ENCODE peak calls at places on chromosomes 4 and X, in seven cellular contexts. P, L, H, T, U, C and Q are unnamed samples.

GRCh38 chrX:703466-704210 is 73.0 kb downstream of the SHOX start:
- DNase-seq in P (no peak), L (no peak), H (no peak), T (peak), U (no peak), C (peak), Q (no peak)

GRCh38 chr4:1567808-1568581 is 116.1 kb downstream of the FAM53A start:
- DNase-seq in P (no peak), L (no peak), H (no peak), T (no peak), U (no peak), C (peak), Q (no peak)

GRCh38 chr4:121227254-121227867 is 63.2 kb upstream of the TNIP3 start:
- DNase-seq in P (no peak), L (no peak), H (no peak), T (no peak), U (no peak), C (no peak), Q (no peak)

GRCh38 chrX:48508400-48509244 is at the start of gene PORCN:
- DNase-seq in P (peak), L (peak), H (no peak), T (peak), U (peak), C (peak), Q (peak)

GRCh38 chrX:85244411-85245210 is 820 bp downstream of the ZNF711 start:
- DNase-seq in P (no peak), L (peak), H (no peak), T (peak), U (peak), C (no peak), Q (peak)

GRCh38 chr4:41882622-41883347 is 52.4 kb upstream of the TMEM33 start:
- DNase-seq in P (peak), L (peak), H (no peak), T (peak), U (peak), C (peak), Q (no peak)

GRCh38 chrX:47179221-47179927 is 14.3 kb upstream of the UBA1 start:
- DNase-seq in P (no peak), L (no peak), H (no peak), T (no peak), U (no peak), C (no peak), Q (no peak)

GRCh38 chr4:88802585-88803285 is 105.1 kb upstream of the NAP1L5 start:
- DNase-seq in P (no peak), L (peak), H (no peak), T (no peak), U (peak), C (no peak), Q (no peak)

GRCh38 chrX:1589356-1590130 is 1.9 kb upstream of the AKAP17A start:
- DNase-seq in P (no peak), L (no peak), H (no peak), T (peak), U (no peak), C (peak), Q (no peak)

GRCh38 chr4:36551697-36552214 is 270.3 kb downstream of the DTHD1 start:
- DNase-seq in P (no peak), L (no peak), H (peak), T (no peak), U (no peak), C (no peak), Q (no peak)

GRCh38 chr4:150943831-150944230 is 71.3 kb downstream of the LRBA start:
- DNase-seq in P (no peak), L (no peak), H (no peak), T (peak), U (no peak), C (no peak), Q (no peak)

GRCh38 chr4:175998782-175999181 is 66.9 kb upstream of the WDR17 start:
- DNase-seq in P (peak), L (no peak), H (peak), T (peak), U (no peak), C (no peak), Q (peak)

GRCh38 chrX:140775211-140775610 is 65.7 kb downstream of the LINC00632 start:
- DNase-seq in P (no peak), L (no peak), H (no peak), T (no peak), U (no peak), C (no peak), Q (no peak)

GRCh38 chrX:140776320-140776719 is 66.8 kb downstream of the LINC00632 start:
- DNase-seq in P (no peak), L (no peak), H (no peak), T (no peak), U (no peak), C (no peak), Q (no peak)
- H2BK120ac ChIP-seq in P (no peak), L (no peak), H (no peak), T (no peak), U (no peak), C (no peak), Q (no peak)

GRCh38 chrX:3066555-3066954 is 25.3 kb downstream of the ARSF start:
- DNase-seq in P (no peak), L (peak), H (no peak), T (no peak), U (peak), C (peak), Q (no peak)
- H2BK120ac ChIP-seq in P (no peak), L (no peak), H (no peak), T (no peak), U (no peak), C (no peak), Q (no peak)

GRCh38 chr4:73821325-73821724 is 15.2 kb upstream of the CXCL6 start:
- DNase-seq in P (no peak), L (no peak), H (no peak), T (no peak), U (no peak), C (no peak), Q (no peak)
- H2BK120ac ChIP-seq in P (no peak), L (no peak), H (no peak), T (no peak), U (no peak), C (no peak), Q (no peak)

GRCh38 chrX:140132937-140133336 is 167.6 kb upstream of the CXorf66 start:
- DNase-seq in P (no peak), L (no peak), H (no peak), T (peak), U (no peak), C (no peak), Q (no peak)
- H2BK120ac ChIP-seq in P (no peak), L (no peak), H (no peak), T (no peak), U (no peak), C (no peak), Q (no peak)

DNA sequence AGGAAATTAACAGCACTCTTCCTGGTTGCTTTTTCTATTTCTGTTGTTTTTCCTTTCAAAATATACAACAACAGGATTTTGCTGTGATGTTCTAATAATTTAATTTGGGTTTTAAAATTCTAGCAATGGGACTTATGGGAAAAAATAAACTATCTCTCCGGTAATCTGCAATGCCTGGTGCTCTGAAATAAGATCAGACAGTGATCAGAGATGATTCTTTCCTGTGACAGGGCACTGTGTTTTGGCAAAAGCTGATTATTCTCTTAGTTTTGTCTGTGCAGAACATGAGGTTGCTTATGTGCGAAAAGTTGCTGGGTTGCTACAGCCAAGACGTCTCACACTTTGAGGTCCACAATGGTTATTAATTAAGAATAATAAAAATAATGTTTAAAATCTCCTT is 291.7 kb downstream of the FBXO8 start:
- DNase-seq in P (no peak), L (no peak), H (no peak), T (no peak), U (no peak), C (no peak), Q (no peak)
- H2BK120ac ChIP-seq in P (no peak), L (no peak), H (no peak), T (no peak), U (no peak), C (no peak), Q (no peak)

GRCh38 chrX:68109162-68109561 is 324.1 kb downstream of the OPHN1 start:
- DNase-seq in P (no peak), L (no peak), H (no peak), T (no peak), U (no peak), C (no peak), Q (no peak)
- H2BK120ac ChIP-seq in P (no peak), L (no peak), H (no peak), T (no peak), U (no peak), C (no peak), Q (no peak)

GRCh38 chr4:118858779-118859178 is 22.9 kb upstream of the SEC24D start:
- DNase-seq in P (no peak), L (no peak), H (no peak), T (no peak), U (no peak), C (no peak), Q (no peak)

DNA sequence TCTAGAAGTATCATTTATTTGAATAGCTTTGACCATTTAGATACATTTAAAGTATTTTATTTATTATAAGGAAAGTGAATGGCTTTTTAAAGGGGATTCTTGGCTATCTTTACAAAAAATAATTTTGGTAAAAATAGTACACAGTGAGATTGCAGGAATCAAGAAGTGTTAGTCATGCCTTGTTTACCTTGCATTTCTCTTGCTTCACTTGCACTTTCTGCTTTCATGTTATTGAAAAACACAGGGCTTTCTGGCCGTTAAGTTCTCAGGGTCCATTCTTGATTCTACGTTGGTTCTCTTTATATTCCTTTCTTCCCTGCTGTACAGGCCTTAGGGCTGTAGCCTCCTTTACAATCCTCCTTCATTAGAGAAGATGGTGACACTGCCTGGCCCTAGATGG is 21.8 kb upstream of the SEC24D start:
- DNase-seq in P (no peak), L (peak), H (no peak), T (no peak), U (no peak), C (no peak), Q (no peak)
- H2BK120ac ChIP-seq in P (no peak), L (no peak), H (no peak), T (no peak), U (no peak), C (no peak), Q (no peak)